ENCODE peak calls at places on chromosomes 16 and 17, in ten cellular contexts. R is H1, M is HCT116, S is sigmoid colon, V is GM23338, P is prostate gland, W is GM12878, H is upper lobe of left lung, A is HepG2, G is stomach. X is an unnamed sample. For H3K4me1, the result is how much of the 10 kb centered on the place peaks cover.

GRCh38 chr17:55605705-55606104 is 94.5 kb upstream of the SMIM36 start:
- DNase-seq in R (no peak), M (no peak), S (no peak), V (no peak), P (no peak), W (no peak), H (no peak), A (no peak), G (no peak), X (no peak)

GRCh38 chr17:77887464-77888241 is 70.8 kb upstream of the TNRC6C start:
- DNase-seq in R (no peak), M (no peak), S (peak), V (peak), P (peak), W (no peak), H (peak), A (peak), G (peak), X (no peak)

GRCh38 chr16:69093974-69094373 is 11.5 kb upstream of the HAS3 start:
- DNase-seq in R (no peak), M (no peak), S (no peak), V (no peak), P (no peak), W (no peak), H (no peak), A (no peak), G (no peak), X (no peak)

GRCh38 chr16:56388209-56388608 is 37.1 kb downstream of the AMFR start:
- DNase-seq in R (no peak), M (no peak), S (no peak), V (no peak), P (no peak), W (no peak), H (no peak), A (no peak), G (no peak), X (no peak)

GRCh38 chr17:18143044-18143936 is 34.7 kb downstream of the MYO15A start:
- DNase-seq in R (no peak), M (no peak), S (no peak), V (peak), P (no peak), W (no peak), H (peak), A (peak), G (no peak), X (no peak)

GRCh38 chr17:40448213-40448638 is 5.0 kb downstream of the IGFBP4 start:
- DNase-seq in R (no peak), M (no peak), S (peak), V (no peak), P (no peak), W (no peak), H (no peak), A (peak), G (no peak), X (no peak)

GRCh38 chr17:61380217-61380835 is 19.3 kb upstream of the TBX2 start:
- DNase-seq in R (no peak), M (no peak), S (no peak), V (no peak), P (no peak), W (no peak), H (no peak), A (no peak), G (no peak), X (no peak)

GRCh38 chr17:68468785-68469184 is 11.5 kb upstream of the WIPI1 start:
- DNase-seq in R (no peak), M (no peak), S (no peak), V (no peak), P (no peak), W (no peak), H (no peak), A (peak), G (no peak), X (no peak)

GRCh38 chr17:45175759-45176140 is 14.1 kb downstream of the HEXIM2 start:
- DNase-seq in R (no peak), M (no peak), S (no peak), V (no peak), P (no peak), W (no peak), H (no peak), A (no peak), G (no peak), X (no peak)

GRCh38 chr17:48492401-48493298 is 38.2 kb downstream of the HOXB1 start:
- DNase-seq in R (no peak), M (no peak), S (peak), V (peak), P (peak), W (no peak), H (peak), A (no peak), G (peak), X (no peak)

GRCh38 chr16:72362972-72363371 is 191.0 kb upstream of the PMFBP1 start:
- DNase-seq in R (no peak), M (no peak), S (no peak), V (no peak), P (no peak), W (peak), H (no peak), A (no peak), G (no peak), X (no peak)

GRCh38 chr17:56867948-56868376 is 34.0 kb downstream of the DGKE start:
- DNase-seq in R (no peak), M (no peak), S (no peak), V (no peak), P (peak), W (no peak), H (no peak), A (no peak), G (no peak), X (no peak)

GRCh38 chr16:50121721-50122445 is 31.2 kb upstream of the TENT4B start:
- DNase-seq in R (no peak), M (no peak), S (no peak), V (peak), P (no peak), W (peak), H (no peak), A (no peak), G (no peak), X (no peak)

GRCh38 chr17:79776378-79777165 is 1.4 kb upstream of the CBX2 start:
- DNase-seq in R (no peak), M (no peak), S (no peak), V (peak), P (no peak), W (no peak), H (no peak), A (peak), G (no peak), X (no peak)

GRCh38 chr17:58411408-58411894 is 5.9 kb downstream of the RNF43 start:
- DNase-seq in R (no peak), M (no peak), S (no peak), V (no peak), P (no peak), W (no peak), H (no peak), A (no peak), G (no peak), X (no peak)

GRCh38 chr17:65987988-65988387 is 203.9 kb downstream of the CEP112 start:
- DNase-seq in R (no peak), M (peak), S (no peak), V (peak), P (peak), W (peak), H (no peak), A (peak), G (no peak), X (peak)

GRCh38 chr16:2467301-2468141 is 3.6 kb upstream of the NTN3 start:
- DNase-seq in R (no peak), M (peak), S (peak), V (peak), P (peak), W (no peak), H (peak), A (no peak), G (peak), X (no peak)

GRCh38 chr16:22326369-22326652 is 29.1 kb downstream of the POLR3E start:
- DNase-seq in R (no peak), M (no peak), S (no peak), V (no peak), P (no peak), W (no peak), H (no peak), A (no peak), G (no peak), X (no peak)

GRCh38 chr16:79969458-79969857 is 368.9 kb upstream of the MAF start:
- DNase-seq in R (no peak), M (no peak), S (no peak), V (no peak), P (no peak), W (no peak), H (no peak), A (no peak), G (no peak), X (no peak)

GRCh38 chr16:76947694-76948093 is 243.3 kb upstream of the MON1B start:
- DNase-seq in R (no peak), M (no peak), S (no peak), V (no peak), P (no peak), W (no peak), H (no peak), A (no peak), G (no peak), X (no peak)

DNA sequence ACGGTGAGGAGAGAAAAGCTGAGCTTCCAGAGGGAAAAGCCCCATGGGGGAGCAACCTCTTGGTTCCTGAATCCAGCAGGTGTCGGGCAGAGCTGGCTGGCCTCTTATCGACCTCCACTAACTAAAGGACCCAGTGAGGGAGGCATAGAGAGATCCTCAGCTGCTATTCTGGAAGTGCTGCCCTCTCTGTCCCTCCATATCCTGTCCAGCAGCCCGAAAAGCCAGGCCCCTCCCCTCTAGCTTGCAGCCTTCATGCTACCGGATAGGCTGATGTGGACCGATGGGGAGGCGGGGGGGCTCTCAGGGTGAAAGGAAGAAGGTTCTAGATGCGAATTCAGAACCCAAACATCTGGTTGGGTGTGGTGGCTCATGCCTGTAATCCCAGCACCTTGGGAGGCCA is 24.9 kb downstream of the MXRA7 start:
- DNase-seq in R (no peak), M (no peak), S (no peak), V (no peak), P (no peak), W (no peak), H (no peak), A (no peak), G (no peak), X (no peak)
- H3K27ac ChIP-seq in R (no peak), M (no peak), S (peak), V (no peak), P (no peak), W (no peak), H (no peak), A (no peak), G (peak), X (no peak)

GRCh38 chr17:21291357-21291756 is 6.8 kb downstream of the MAP2K3 start:
- DNase-seq in R (no peak), M (no peak), S (no peak), V (no peak), P (no peak), W (no peak), H (no peak), A (no peak), G (no peak), X (no peak)
- H3K4me1 ChIP-seq in R (under half), M (under half), S (under half), V (under half), P (under half), W (under half), H (under half), A (under half), G (half or more), X (under half)

GRCh38 chr16:30896890-30897730 is 696 bp downstream of the CTF1 start:
- DNase-seq in R (no peak), M (peak), S (peak), V (peak), P (peak), W (no peak), H (peak), A (peak), G (peak), X (peak)
- TF ChIP-seq POLR2AphosphoS5 in R (no peak), M (peak), S (peak), V (peak), P (peak), W (no peak), H (peak), A (peak), G (peak), X (peak)

DNA sequence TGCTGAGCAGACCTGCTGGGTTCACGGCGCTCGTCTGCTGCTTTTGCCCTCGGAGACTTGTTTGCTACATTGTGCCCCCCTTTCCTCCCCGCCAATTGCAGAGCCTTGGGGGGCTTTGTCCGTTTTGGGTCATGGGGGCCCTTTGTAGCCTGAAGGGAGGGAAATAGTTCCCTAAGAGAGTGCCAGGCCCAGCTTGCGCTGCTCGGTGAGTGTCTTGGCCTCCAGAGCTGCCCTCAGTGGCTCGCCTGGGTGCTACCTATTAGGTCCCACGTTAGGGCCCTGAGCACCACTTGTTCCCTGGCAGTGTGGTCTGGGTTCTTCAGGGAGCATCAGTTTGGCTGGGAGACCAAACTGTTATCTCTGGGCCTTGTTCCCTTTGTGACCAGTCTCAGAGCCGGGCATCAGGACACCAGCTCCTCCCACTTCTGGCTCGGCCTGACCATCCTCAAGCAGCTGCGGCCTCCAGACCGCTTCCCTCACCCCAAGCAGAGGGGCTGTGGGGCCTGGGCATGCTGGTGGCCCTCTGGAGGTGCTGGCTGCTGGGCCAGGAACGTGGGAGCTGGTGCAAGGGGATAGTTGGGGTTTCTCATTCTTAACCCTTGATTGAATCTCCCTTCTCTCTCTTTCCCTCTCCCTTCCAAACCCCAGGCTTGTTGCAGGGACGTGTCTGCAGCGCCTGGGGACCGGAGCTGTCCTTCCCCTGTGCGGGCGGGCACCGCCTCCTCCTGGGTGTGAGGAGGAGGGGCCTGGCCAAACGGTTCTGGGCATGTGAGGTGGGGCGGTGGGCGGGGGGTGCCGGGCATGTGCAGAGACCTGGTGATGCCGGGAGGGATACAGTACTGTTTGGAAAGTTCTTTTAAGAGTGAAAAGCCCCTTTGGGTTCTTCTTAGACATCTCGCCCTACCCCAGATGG is 16.0 kb upstream of the ITGB4 start:
- DNase-seq in R (no peak), M (no peak), S (no peak), V (no peak), P (no peak), W (no peak), H (peak), A (no peak), G (no peak), X (no peak)
- H3K27ac ChIP-seq in R (no peak), M (peak), S (no peak), V (no peak), P (no peak), W (no peak), H (no peak), A (no peak), G (peak), X (peak)